ENCODE peak calls at places on chromosomes 12 and 14, in eight cellular contexts. X is A549; E is foreskin fibroblast; Y is occipital lobe; J is cardiac fibroblast; K is CD4-positive, alpha-beta T cell; O is ascending aorta; U is brain microvascular endothelial cell. Z is an unnamed sample.

GRCh38 chr14:22819191-22819988 is 4.2 kb upstream of the SLC7A7 start:
- DNase-seq in X (peak), E (no peak), Y (no peak), J (peak), K (no peak), O (no peak), U (peak), Z (no peak)

GRCh38 chr14:64549805-64550538 is at the start of gene PPP1R36:
- DNase-seq in X (no peak), E (no peak), Y (no peak), J (no peak), K (peak), O (no peak), U (no peak), Z (peak)

GRCh38 chr12:93106910-93107309 is 177.8 kb upstream of the EEA1 start:
- DNase-seq in X (no peak), E (no peak), Y (no peak), J (no peak), K (no peak), O (no peak), U (no peak), Z (no peak)

GRCh38 chr12:33734871-33735270 is 287.4 kb upstream of the ALG10 start:
- DNase-seq in X (no peak), E (no peak), Y (no peak), J (no peak), K (no peak), O (no peak), U (no peak), Z (no peak)

GRCh38 chr12:32002848-32003493 is 43.8 kb downstream of the RESF1 start:
- DNase-seq in X (no peak), E (no peak), Y (no peak), J (peak), K (no peak), O (no peak), U (no peak), Z (no peak)

GRCh38 chr12:6167327-6168280 is 32.6 kb upstream of the CD9 start:
- DNase-seq in X (peak), E (peak), Y (no peak), J (peak), K (no peak), O (peak), U (peak), Z (peak)

GRCh38 chr14:93954900-93955891 is 21.2 kb downstream of the ASB2 start:
- DNase-seq in X (no peak), E (no peak), Y (no peak), J (no peak), K (no peak), O (no peak), U (no peak), Z (peak)

GRCh38 chr14:69081271-69081670 is 71.6 kb downstream of the DCAF5 start:
- DNase-seq in X (no peak), E (no peak), Y (no peak), J (no peak), K (no peak), O (no peak), U (no peak), Z (no peak)

GRCh38 chr12:11693068-11693467 is 43.6 kb downstream of the ETV6 start:
- DNase-seq in X (no peak), E (no peak), Y (no peak), J (no peak), K (no peak), O (no peak), U (no peak), Z (no peak)

GRCh38 chr14:95353007-95353406 is 33.3 kb upstream of the CLMN start:
- DNase-seq in X (no peak), E (no peak), Y (no peak), J (no peak), K (no peak), O (no peak), U (no peak), Z (no peak)

GRCh38 chr12:47394070-47394469 is 311.8 kb downstream of the RPAP3 start:
- DNase-seq in X (peak), E (no peak), Y (no peak), J (no peak), K (no peak), O (no peak), U (no peak), Z (no peak)

GRCh38 chr12:91603060-91603459 is 420.4 kb upstream of the DCN start:
- DNase-seq in X (no peak), E (no peak), Y (no peak), J (no peak), K (no peak), O (no peak), U (no peak), Z (no peak)

GRCh38 chr14:59273737-59274136 is 85.3 kb downstream of the DAAM1 start:
- DNase-seq in X (no peak), E (no peak), Y (no peak), J (no peak), K (no peak), O (no peak), U (no peak), Z (no peak)

GRCh38 chr12:3273409-3273853 is 196.3 kb downstream of the TSPAN9 start:
- DNase-seq in X (peak), E (peak), Y (no peak), J (no peak), K (no peak), O (no peak), U (peak), Z (no peak)

GRCh38 chr12:61993734-61994345 is 266.4 kb upstream of the USP15 start:
- DNase-seq in X (peak), E (peak), Y (no peak), J (no peak), K (no peak), O (no peak), U (peak), Z (no peak)

GRCh38 chr12:52701281-52701680 is 2.0 kb downstream of the KRT77 start:
- DNase-seq in X (no peak), E (no peak), Y (no peak), J (no peak), K (no peak), O (no peak), U (no peak), Z (no peak)

GRCh38 chr12:58030566-58031279 is 89.4 kb downstream of the ATP23 start:
- DNase-seq in X (no peak), E (peak), Y (no peak), J (peak), K (no peak), O (no peak), U (no peak), Z (no peak)

GRCh38 chr12:52152905-52153317 is 38.9 kb downstream of the KRT80 start:
- DNase-seq in X (no peak), E (no peak), Y (no peak), J (no peak), K (no peak), O (no peak), U (no peak), Z (no peak)

Z was measured in CD8-positive, alpha-beta T cell.